ENCODE peak calls at places on chromosomes 1 and 21, in seven cellular contexts. One of them, this sample, is unnamed.

GRCh38 chr1:15598436-15598835 is 13.6 kb upstream of the AGMAT start:
- DNase-seq in gastrocnemius medialis: no peak
- DNase-seq in stimulated activated CD8-positive, alpha-beta memory T cell treated with anti-CD3 and anti-CD28 coated beads, Interleukin-12 subunit alpha, Interleukin-12 subunit beta, amount 100 ng/mL, for 1 hour: no peak
- DNase-seq in hypothalamus: no peak
- DNase-seq in EL: no peak
- DNase-seq in T-helper 9 cell: no peak
- DNase-seq in lung microvascular endothelial cell: no peak
- DNase-seq in this sample: no peak

GRCh38 chr1:153553096-153553495 is 4.0 kb upstream of the S100A3 start:
- DNase-seq in gastrocnemius medialis: no peak
- DNase-seq in stimulated activated CD8-positive, alpha-beta memory T cell treated with anti-CD3 and anti-CD28 coated beads, Interleukin-12 subunit alpha, Interleukin-12 subunit beta, amount 100 ng/mL, for 1 hour: no peak
- DNase-seq in hypothalamus: no peak
- DNase-seq in EL: no peak
- DNase-seq in T-helper 9 cell: no peak
- DNase-seq in lung microvascular endothelial cell: no peak
- DNase-seq in this sample: no peak

GRCh38 chr1:7470904-7471638 is 300.0 kb upstream of the VAMP3 start:
- DNase-seq in gastrocnemius medialis: no peak
- DNase-seq in stimulated activated CD8-positive, alpha-beta memory T cell treated with anti-CD3 and anti-CD28 coated beads, Interleukin-12 subunit alpha, Interleukin-12 subunit beta, amount 100 ng/mL, for 1 hour: no peak
- DNase-seq in hypothalamus: no peak
- DNase-seq in EL: peak
- DNase-seq in T-helper 9 cell: no peak
- DNase-seq in lung microvascular endothelial cell: peak
- DNase-seq in this sample: peak

GRCh38 chr21:31945576-31945975 is 72.8 kb downstream of the HUNK start:
- DNase-seq in gastrocnemius medialis: no peak
- DNase-seq in stimulated activated CD8-positive, alpha-beta memory T cell treated with anti-CD3 and anti-CD28 coated beads, Interleukin-12 subunit alpha, Interleukin-12 subunit beta, amount 100 ng/mL, for 1 hour: no peak
- DNase-seq in hypothalamus: no peak
- DNase-seq in EL: no peak
- DNase-seq in T-helper 9 cell: no peak
- DNase-seq in lung microvascular endothelial cell: no peak
- DNase-seq in this sample: peak

GRCh38 chr1:66596191-66596590 is 62.2 kb downstream of the SGIP1 start:
- DNase-seq in gastrocnemius medialis: no peak
- DNase-seq in stimulated activated CD8-positive, alpha-beta memory T cell treated with anti-CD3 and anti-CD28 coated beads, Interleukin-12 subunit alpha, Interleukin-12 subunit beta, amount 100 ng/mL, for 1 hour: no peak
- DNase-seq in hypothalamus: no peak
- DNase-seq in EL: no peak
- DNase-seq in T-helper 9 cell: no peak
- DNase-seq in lung microvascular endothelial cell: no peak
- DNase-seq in this sample: no peak

GRCh38 chr21:14600569-14601308 is 54.6 kb upstream of the SAMSN1 start:
- DNase-seq in gastrocnemius medialis: no peak
- DNase-seq in stimulated activated CD8-positive, alpha-beta memory T cell treated with anti-CD3 and anti-CD28 coated beads, Interleukin-12 subunit alpha, Interleukin-12 subunit beta, amount 100 ng/mL, for 1 hour: no peak
- DNase-seq in hypothalamus: no peak
- DNase-seq in EL: no peak
- DNase-seq in T-helper 9 cell: no peak
- DNase-seq in lung microvascular endothelial cell: no peak
- DNase-seq in this sample: no peak

GRCh38 chr1:222335586-222335985 is 212.3 kb downstream of the HHIPL2 start:
- DNase-seq in gastrocnemius medialis: no peak
- DNase-seq in stimulated activated CD8-positive, alpha-beta memory T cell treated with anti-CD3 and anti-CD28 coated beads, Interleukin-12 subunit alpha, Interleukin-12 subunit beta, amount 100 ng/mL, for 1 hour: no peak
- DNase-seq in hypothalamus: no peak
- DNase-seq in EL: peak
- DNase-seq in T-helper 9 cell: no peak
- DNase-seq in lung microvascular endothelial cell: no peak
- DNase-seq in this sample: no peak

GRCh38 chr1:3587133-3587733 is 24.1 kb downstream of the MEGF6 start:
- DNase-seq in gastrocnemius medialis: no peak
- DNase-seq in stimulated activated CD8-positive, alpha-beta memory T cell treated with anti-CD3 and anti-CD28 coated beads, Interleukin-12 subunit alpha, Interleukin-12 subunit beta, amount 100 ng/mL, for 1 hour: no peak
- DNase-seq in hypothalamus: peak
- DNase-seq in EL: peak
- DNase-seq in T-helper 9 cell: no peak
- DNase-seq in lung microvascular endothelial cell: no peak
- DNase-seq in this sample: peak

GRCh38 chr1:246160905-246161304 is 346.2 kb downstream of the SMYD3 start:
- DNase-seq in gastrocnemius medialis: no peak
- DNase-seq in stimulated activated CD8-positive, alpha-beta memory T cell treated with anti-CD3 and anti-CD28 coated beads, Interleukin-12 subunit alpha, Interleukin-12 subunit beta, amount 100 ng/mL, for 1 hour: no peak
- DNase-seq in hypothalamus: no peak
- DNase-seq in EL: no peak
- DNase-seq in T-helper 9 cell: no peak
- DNase-seq in lung microvascular endothelial cell: no peak
- DNase-seq in this sample: no peak

GRCh38 chr1:206505702-206506375 is 1.5 kb upstream of the RASSF5 start:
- DNase-seq in gastrocnemius medialis: no peak
- DNase-seq in stimulated activated CD8-positive, alpha-beta memory T cell treated with anti-CD3 and anti-CD28 coated beads, Interleukin-12 subunit alpha, Interleukin-12 subunit beta, amount 100 ng/mL, for 1 hour: no peak
- DNase-seq in hypothalamus: no peak
- DNase-seq in EL: peak
- DNase-seq in T-helper 9 cell: no peak
- DNase-seq in lung microvascular endothelial cell: peak
- DNase-seq in this sample: no peak

GRCh38 chr1:150185481-150185880 is 35.8 kb downstream of the PLEKHO1 start:
- DNase-seq in gastrocnemius medialis: no peak
- DNase-seq in stimulated activated CD8-positive, alpha-beta memory T cell treated with anti-CD3 and anti-CD28 coated beads, Interleukin-12 subunit alpha, Interleukin-12 subunit beta, amount 100 ng/mL, for 1 hour: no peak
- DNase-seq in hypothalamus: no peak
- DNase-seq in EL: no peak
- DNase-seq in T-helper 9 cell: no peak
- DNase-seq in lung microvascular endothelial cell: no peak
- DNase-seq in this sample: no peak

GRCh38 chr1:101379939-101380338 is 143.1 kb downstream of the S1PR1 start:
- DNase-seq in gastrocnemius medialis: no peak
- DNase-seq in stimulated activated CD8-positive, alpha-beta memory T cell treated with anti-CD3 and anti-CD28 coated beads, Interleukin-12 subunit alpha, Interleukin-12 subunit beta, amount 100 ng/mL, for 1 hour: no peak
- DNase-seq in hypothalamus: no peak
- DNase-seq in EL: no peak
- DNase-seq in T-helper 9 cell: no peak
- DNase-seq in lung microvascular endothelial cell: no peak
- DNase-seq in this sample: no peak

GRCh38 chr1:55257958-55258357 is 42.8 kb upstream of the USP24 start:
- DNase-seq in gastrocnemius medialis: no peak
- DNase-seq in stimulated activated CD8-positive, alpha-beta memory T cell treated with anti-CD3 and anti-CD28 coated beads, Interleukin-12 subunit alpha, Interleukin-12 subunit beta, amount 100 ng/mL, for 1 hour: peak
- DNase-seq in hypothalamus: no peak
- DNase-seq in EL: no peak
- DNase-seq in T-helper 9 cell: peak
- DNase-seq in lung microvascular endothelial cell: no peak
- DNase-seq in this sample: no peak

This sample was measured in BJ.